ENCODE peak calls at places on chromosomes 2 and 18, in ten cellular contexts. N is dorsolateral prefrontal cortex; Y is effector memory CD4-positive, alpha-beta T cell; S is stimulated activated CD8-positive, alpha-beta memory T cell treated with anti-CD3 and anti-CD28 coated beads, Interleukin-15, amount 100 ng/mL, for 24 hours; G is Kasumi-1; R is stimulated activated naive B cell treated with anti-CD40 and anti-IgM and Interleukin-4, amounts not matched to agents 10 μg/mL and 1 μg/mL and 100 μg/mL, for 72 hours; W is NCI-H2227 treated with DMSO at 0.1 percent for 48 hours; T is GM12892; B is activated CD4-positive, alpha-beta T cell treated with anti-CD3 and anti-CD28 coated beads, Interleukin-2, amount 50 U/mL, for 48 hours; L is RPMI7951. X is an unnamed sample.

GRCh38 chr2:122072666-122073065 is 317.2 kb downstream of the TSN start:
- DNase-seq in Y (no peak), R (no peak), S (no peak), B (no peak), N (no peak), G (no peak), W (no peak), T (no peak), L (peak), X (no peak)

GRCh38 chr2:101431486-101431885 is 43.4 kb downstream of the RFX8 start:
- DNase-seq in G (no peak), L (no peak), Y (no peak), W (no peak), S (no peak), B (no peak), T (no peak), N (no peak), R (no peak), X (no peak)

GRCh38 chr2:207107551-207107950 is 58.2 kb downstream of the KLF7 start:
- DNase-seq in W (peak), L (no peak), N (peak), T (no peak), S (no peak), B (no peak), G (peak), Y (no peak), R (no peak), X (no peak)

GRCh38 chr2:88874063-88874657 is 182.7 kb downstream of the RPIA start:
- DNase-seq in T (no peak), Y (no peak), N (no peak), B (peak), G (peak), L (peak), S (no peak), R (no peak), W (peak), X (no peak)

GRCh38 chr18:58041633-58042032 is 2.4 kb upstream of the NEDD4L start:
- DNase-seq in B (peak), S (no peak), R (no peak), T (no peak), N (no peak), L (no peak), Y (no peak), G (no peak), W (no peak), X (no peak)

GRCh38 chr2:38104598-38104997 is 28.6 kb upstream of the CYP1B1 start:
- DNase-seq in R (no peak), B (no peak), L (no peak), S (no peak), G (no peak), W (no peak), N (no peak), Y (no peak), T (no peak), X (no peak)

GRCh38 chr2:235658371-235659174 is 164.7 kb downstream of the AGAP1 start:
- DNase-seq in R (no peak), L (no peak), N (peak), S (no peak), Y (no peak), T (no peak), W (peak), B (no peak), G (no peak), X (no peak)

GRCh38 chr18:66193938-66194337 is 410.0 kb downstream of the CDH19 start:
- DNase-seq in N (no peak), Y (no peak), S (no peak), T (no peak), R (no peak), G (no peak), B (no peak), L (no peak), W (no peak), X (no peak)

GRCh38 chr2:181070119-181070833 is 89.9 kb downstream of the UBE2E3 start:
- DNase-seq in N (no peak), B (no peak), T (no peak), S (no peak), Y (no peak), W (no peak), L (peak), R (no peak), G (peak), X (no peak)

X was measured in omental fat pad.